ENCODE peak calls at places on chromosomes 2 and 18, in nine cellular contexts. H, A, K, T, J, Z, E, Q and G are unnamed samples.

GRCh38 chr2:25044990-25045389 is 3.1 kb downstream of the EFR3B start:
- DNase-seq in A (no peak), K (no peak), Z (no peak), Q (no peak), T (no peak), E (peak; percentile 55), H (no peak), J (no peak), G (no peak)

GRCh38 chr2:119681868-119682220 is 2.8 kb downstream of the TMEM177 start:
- DNase-seq in Q (no peak), J (no peak), T (no peak), K (no peak), E (no peak), Z (no peak), H (no peak), A (no peak), G (no peak)

GRCh38 chr2:24657818-24658217 is 135.4 kb downstream of the PTRHD1 start:
- DNase-seq in T (peak; percentile 12), J (no peak), Q (no peak), H (no peak), E (no peak), K (no peak), A (peak; percentile 16), Z (no peak), G (no peak)

GRCh38 chr2:168348076-168348475 is 100.7 kb upstream of the STK39 start:
- DNase-seq in A (peak; percentile 24), J (peak; percentile 71), Q (peak; percentile 86), E (peak; percentile 55), T (peak; percentile 46), K (peak; percentile 57), H (no peak), Z (peak; percentile 15), G (peak; percentile 85)

GRCh38 chr2:147351789-147352188 is 493.0 kb upstream of the ACVR2A start:
- DNase-seq in K (no peak), J (no peak), H (no peak), T (no peak), A (no peak), Z (no peak), Q (no peak), E (no peak), G (no peak)

GRCh38 chr2:236215196-236215595 is 47.0 kb upstream of the GBX2 start:
- DNase-seq in A (no peak), E (no peak), T (no peak), J (no peak), Z (no peak), H (peak; percentile 70), K (no peak), Q (no peak), G (no peak)

GRCh38 chr2:228589115-228589514 is 407.6 kb upstream of the SPHKAP start:
- DNase-seq in H (no peak), J (no peak), Q (no peak), T (no peak), E (peak; percentile 63), Z (no peak), K (no peak), A (no peak), G (no peak)

GRCh38 chr2:173831312-173832229 is 133.6 kb downstream of the SP3 start:
- DNase-seq in Q (no peak), T (peak; percentile 81), E (no peak), A (peak; percentile 68), J (no peak), H (no peak), K (no peak), Z (peak; percentile 12), G (peak; percentile 91)

GRCh38 chr2:159262226-159262625 is 24.3 kb downstream of the WDSUB1 start:
- DNase-seq in A (no peak), J (no peak), K (no peak), T (no peak), Z (no peak), E (no peak), H (no peak), Q (no peak), G (no peak)

GRCh38 chr2:127388423-127389164 is 819 bp upstream of the MAP3K2 start:
- DNase-seq in H (peak; percentile 61), Z (no peak), Q (peak; percentile 19), J (peak; percentile 58), K (no peak), E (peak; percentile 43), A (peak; percentile 44), T (no peak), G (peak; percentile 69)

GRCh38 chr2:127392133-127392827 is 4.5 kb upstream of the MAP3K2 start:
- DNase-seq in Z (peak; percentile 61), K (no peak), E (no peak), Q (no peak), A (peak; percentile 37), T (no peak), J (no peak), H (peak; percentile 34), G (no peak)

GRCh38 chr2:127394464-127394863 is 6.7 kb upstream of the MAP3K2 start:
- DNase-seq in E (no peak), T (no peak), Q (no peak), J (no peak), Z (no peak), H (no peak), K (no peak), A (no peak), G (no peak)

GRCh38 chr2:127389778-127390435 is 2.1 kb upstream of the MAP3K2 start:
- DNase-seq in H (no peak), Z (no peak), J (peak; percentile 70), Q (peak; percentile 41), T (no peak), E (no peak), A (no peak), K (no peak), G (no peak)

DNA sequence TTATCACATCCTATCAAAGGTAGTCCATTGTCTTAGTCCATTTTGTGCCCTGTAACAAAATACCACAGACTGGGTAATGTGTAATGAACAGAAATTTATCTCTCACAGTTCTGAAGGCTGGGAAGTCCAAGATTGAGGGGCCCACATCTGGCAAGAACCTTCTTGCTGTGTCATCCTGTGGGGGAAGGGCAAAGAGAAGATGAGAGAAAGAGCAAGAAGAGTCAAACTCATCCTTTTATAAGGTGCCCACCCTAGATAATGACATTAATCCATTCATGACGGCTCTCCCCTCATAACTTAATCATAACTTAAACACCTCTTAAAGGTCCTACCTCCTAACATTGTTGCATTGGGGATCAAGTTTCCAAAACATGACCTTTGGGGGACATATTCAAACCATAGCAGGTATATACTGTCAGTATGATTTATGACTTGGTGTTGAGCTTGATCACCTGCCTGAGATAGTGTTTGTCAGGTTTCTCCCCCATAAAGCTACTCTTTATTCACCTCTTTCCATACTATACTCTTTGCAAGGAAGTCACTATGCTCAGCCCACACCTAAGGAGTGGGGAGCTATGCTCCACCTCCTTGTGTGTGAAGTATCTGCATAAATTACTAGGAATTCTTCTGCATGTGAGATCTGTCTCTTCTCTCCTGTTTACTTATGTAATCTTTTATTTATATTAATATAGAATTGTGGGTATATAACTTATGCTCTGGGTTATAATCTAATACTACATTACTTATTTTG is 5.2 kb upstream of the MAP3K2 start:
- DNase-seq in A (no peak), E (no peak), K (no peak), Z (no peak), H (no peak), T (no peak), J (no peak), Q (no peak), G (no peak)
- H2AFZ ChIP-seq in A (no peak overlapping the region), E (no peak overlapping the region), K (no peak overlapping the region), Z (no peak overlapping the region), H (no peak overlapping the region), T (no peak overlapping the region), J (no peak overlapping the region), Q (no peak overlapping the region), G (no peak overlapping the region)

GRCh38 chr2:2992622-2993021 is 385.0 kb downstream of the EIPR1 start:
- DNase-seq in H (no peak), Q (no peak), K (no peak), J (no peak), A (no peak), T (no peak), E (no peak), Z (no peak), G (no peak)
- H2AFZ ChIP-seq in H (no peak overlapping the region), Q (no peak overlapping the region), K (no peak overlapping the region), J (no peak overlapping the region), A (no peak overlapping the region), T (no peak overlapping the region), E (no peak overlapping the region), Z (no peak overlapping the region), G (no peak overlapping the region)

DNA sequence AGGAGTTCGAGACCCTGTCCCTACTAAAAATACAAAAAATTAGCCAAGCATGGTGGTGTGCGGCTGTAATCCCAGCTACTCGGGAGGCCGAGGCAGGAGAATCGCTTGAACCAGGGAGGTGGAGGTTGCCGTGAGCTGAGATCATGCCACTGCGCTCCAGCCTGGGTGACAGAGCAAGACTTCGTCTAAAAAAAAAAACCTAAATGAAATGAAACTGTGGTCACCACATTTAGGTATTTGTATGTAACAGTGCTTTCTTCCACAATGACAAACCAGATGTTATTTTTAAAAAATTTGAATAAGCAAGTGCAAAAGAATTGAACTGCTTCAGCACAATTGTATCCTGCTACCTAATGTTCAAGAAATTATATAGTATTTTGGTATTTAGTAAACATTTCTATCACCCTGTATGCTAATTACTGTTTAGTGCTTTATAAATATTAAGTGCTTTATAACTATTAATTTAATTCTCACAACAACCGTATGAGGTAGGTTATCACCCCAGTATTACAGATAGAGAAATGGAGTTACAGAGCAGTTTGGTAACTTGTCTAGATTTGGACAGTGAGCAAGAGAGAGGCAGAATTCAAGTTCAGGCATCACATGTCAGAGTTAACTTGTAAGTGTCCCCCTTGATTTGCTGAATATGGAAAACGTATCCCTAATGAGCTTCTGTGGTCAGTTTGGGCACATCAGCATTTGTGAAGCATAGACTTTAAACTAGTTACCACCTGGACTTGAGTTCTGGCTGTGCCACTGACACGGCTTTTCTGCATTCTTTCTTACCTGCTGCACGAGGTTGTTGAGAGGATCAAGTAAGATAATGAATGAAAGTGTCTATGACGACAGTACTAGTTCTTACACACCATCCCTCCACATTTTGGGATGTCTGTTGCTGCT is 14.4 kb downstream of the PHLPP1 start:
- DNase-seq in Q (no peak), K (no peak), A (no peak), Z (no peak), E (no peak), T (no peak), H (no peak), J (no peak), G (no peak)
- H2AFZ ChIP-seq in Q (no peak overlapping the region), K (no peak overlapping the region), A (no peak overlapping the region), Z (no peak overlapping the region), E (no peak overlapping the region), T (no peak overlapping the region), H (no peak overlapping the region), J (no peak overlapping the region), G (no peak overlapping the region)

GRCh38 chr2:12271589-12271984 is 445.1 kb upstream of the TRIB2 start:
- DNase-seq in K (no peak), Z (no peak), J (no peak), H (no peak), E (no peak), A (no peak), Q (no peak), T (no peak), G (no peak)
- H2AFZ ChIP-seq in K (no peak overlapping the region), Z (no peak overlapping the region), J (peak overlapping the region; percentile 68), H (no peak overlapping the region), E (no peak overlapping the region), A (no peak overlapping the region), Q (no peak overlapping the region), T (no peak overlapping the region), G (peak overlapping the region; percentile 83)